ENCODE peak calls at places on chromosome 13, in nine cellular contexts. One of them, this sample, is unnamed.

GRCh38 chr13:38662362-38662761 is 24.5 kb upstream of the FREM2 start:
- DNase-seq in heart right ventricle: no peak
- DNase-seq in left ventricle myocardium inferior: no peak
- DNase-seq in GM23338: peak; percentile 17
- DNase-seq in tibial nerve: no peak
- DNase-seq in heart left ventricle: no peak
- DNase-seq in ovary: peak; percentile 19
- DNase-seq in CD8-positive, alpha-beta T cell: no peak
- DNase-seq in BE2C: no peak
- DNase-seq in this sample: peak; percentile 96

GRCh38 chr13:101289764-101290163 is 126.5 kb downstream of the NALCN start:
- DNase-seq in tibial nerve: no peak
- DNase-seq in left ventricle myocardium inferior: no peak
- DNase-seq in heart right ventricle: no peak
- DNase-seq in GM23338: peak; percentile 89
- DNase-seq in ovary: no peak
- DNase-seq in CD8-positive, alpha-beta T cell: no peak
- DNase-seq in heart left ventricle: no peak
- DNase-seq in BE2C: peak; percentile 70
- DNase-seq in this sample: peak; percentile 62

GRCh38 chr13:98476538-98476966 is 100.4 kb downstream of the STK24 start:
- DNase-seq in left ventricle myocardium inferior: peak; percentile 45
- DNase-seq in BE2C: no peak
- DNase-seq in CD8-positive, alpha-beta T cell: peak; percentile 78
- DNase-seq in heart left ventricle: peak; percentile 43
- DNase-seq in ovary: no peak
- DNase-seq in tibial nerve: no peak
- DNase-seq in heart right ventricle: no peak
- DNase-seq in GM23338: peak; percentile 45
- DNase-seq in this sample: peak; percentile 68

GRCh38 chr13:66553391-66553790 is 676.7 kb downstream of the PCDH9 start:
- DNase-seq in ovary: no peak
- DNase-seq in heart left ventricle: no peak
- DNase-seq in tibial nerve: no peak
- DNase-seq in BE2C: no peak
- DNase-seq in heart right ventricle: no peak
- DNase-seq in GM23338: no peak
- DNase-seq in CD8-positive, alpha-beta T cell: no peak
- DNase-seq in left ventricle myocardium inferior: no peak
- DNase-seq in this sample: no peak

GRCh38 chr13:22238269-22238668 is 567.4 kb downstream of the FGF9 start:
- DNase-seq in ovary: no peak
- DNase-seq in tibial nerve: no peak
- DNase-seq in left ventricle myocardium inferior: no peak
- DNase-seq in heart left ventricle: no peak
- DNase-seq in BE2C: no peak
- DNase-seq in heart right ventricle: no peak
- DNase-seq in GM23338: no peak
- DNase-seq in CD8-positive, alpha-beta T cell: no peak
- DNase-seq in this sample: no peak

GRCh38 chr13:39656325-39656677 is 839 bp downstream of the COG6 start:
- DNase-seq in tibial nerve: no peak
- DNase-seq in heart right ventricle: no peak
- DNase-seq in left ventricle myocardium inferior: no peak
- DNase-seq in BE2C: no peak
- DNase-seq in GM23338: peak; percentile 3
- DNase-seq in heart left ventricle: no peak
- DNase-seq in CD8-positive, alpha-beta T cell: no peak
- DNase-seq in ovary: no peak
- DNase-seq in this sample: no peak

GRCh38 chr13:99362362-99362761 is 55.2 kb upstream of the GPR183 start:
- DNase-seq in left ventricle myocardium inferior: no peak
- DNase-seq in BE2C: no peak
- DNase-seq in tibial nerve: no peak
- DNase-seq in ovary: no peak
- DNase-seq in GM23338: no peak
- DNase-seq in heart right ventricle: no peak
- DNase-seq in CD8-positive, alpha-beta T cell: no peak
- DNase-seq in heart left ventricle: no peak
- DNase-seq in this sample: no peak

GRCh38 chr13:99553033-99553432 is 51.8 kb downstream of the TM9SF2 start:
- DNase-seq in heart right ventricle: no peak
- DNase-seq in left ventricle myocardium inferior: no peak
- DNase-seq in ovary: no peak
- DNase-seq in CD8-positive, alpha-beta T cell: no peak
- DNase-seq in tibial nerve: no peak
- DNase-seq in heart left ventricle: no peak
- DNase-seq in BE2C: no peak
- DNase-seq in GM23338: no peak
- DNase-seq in this sample: no peak

GRCh38 chr13:33235078-33235477 is 50.5 kb downstream of the STARD13 start:
- DNase-seq in left ventricle myocardium inferior: no peak
- DNase-seq in ovary: no peak
- DNase-seq in CD8-positive, alpha-beta T cell: no peak
- DNase-seq in BE2C: no peak
- DNase-seq in heart right ventricle: no peak
- DNase-seq in GM23338: no peak
- DNase-seq in tibial nerve: peak; percentile 33
- DNase-seq in heart left ventricle: no peak
- DNase-seq in this sample: no peak

GRCh38 chr13:72469932-72470331 is 257.5 kb downstream of the MZT1 start:
- DNase-seq in BE2C: no peak
- DNase-seq in heart right ventricle: no peak
- DNase-seq in heart left ventricle: no peak
- DNase-seq in GM23338: peak; percentile 3
- DNase-seq in left ventricle myocardium inferior: no peak
- DNase-seq in CD8-positive, alpha-beta T cell: no peak
- DNase-seq in tibial nerve: no peak
- DNase-seq in ovary: no peak
- DNase-seq in this sample: no peak

GRCh38 chr13:51643882-51644281 is 59.6 kb downstream of the WDFY2 start:
- DNase-seq in CD8-positive, alpha-beta T cell: no peak
- DNase-seq in ovary: no peak
- DNase-seq in BE2C: no peak
- DNase-seq in GM23338: no peak
- DNase-seq in tibial nerve: no peak
- DNase-seq in left ventricle myocardium inferior: no peak
- DNase-seq in heart right ventricle: no peak
- DNase-seq in heart left ventricle: no peak
- DNase-seq in this sample: peak; percentile 88

GRCh38 chr13:97335488-97336134 is 98.4 kb upstream of the RAP2A start:
- DNase-seq in ovary: no peak
- DNase-seq in CD8-positive, alpha-beta T cell: no peak
- DNase-seq in GM23338: no peak
- DNase-seq in heart left ventricle: no peak
- DNase-seq in tibial nerve: no peak
- DNase-seq in left ventricle myocardium inferior: no peak
- DNase-seq in heart right ventricle: no peak
- DNase-seq in BE2C: no peak
- DNase-seq in this sample: no peak

GRCh38 chr13:94829801-94830200 is 117.5 kb upstream of the SOX21 start:
- DNase-seq in ovary: no peak
- DNase-seq in GM23338: no peak
- DNase-seq in left ventricle myocardium inferior: no peak
- DNase-seq in heart right ventricle: no peak
- DNase-seq in BE2C: no peak
- DNase-seq in heart left ventricle: no peak
- DNase-seq in CD8-positive, alpha-beta T cell: no peak
- DNase-seq in tibial nerve: no peak
- DNase-seq in this sample: no peak

GRCh38 chr13:99811067-99811715 is 160.4 kb downstream of the ZIC5 start:
- DNase-seq in left ventricle myocardium inferior: no peak
- DNase-seq in tibial nerve: no peak
- DNase-seq in CD8-positive, alpha-beta T cell: no peak
- DNase-seq in heart left ventricle: no peak
- DNase-seq in GM23338: no peak
- DNase-seq in BE2C: peak; percentile 49
- DNase-seq in heart right ventricle: no peak
- DNase-seq in ovary: no peak
- DNase-seq in this sample: no peak

GRCh38 chr13:100646030-100646673 is 28.4 kb downstream of the TMTC4 start:
- DNase-seq in heart right ventricle: no peak
- DNase-seq in GM23338: peak; percentile 76
- DNase-seq in left ventricle myocardium inferior: no peak
- DNase-seq in CD8-positive, alpha-beta T cell: no peak
- DNase-seq in tibial nerve: no peak
- DNase-seq in heart left ventricle: no peak
- DNase-seq in BE2C: peak; percentile 43
- DNase-seq in ovary: no peak
- DNase-seq in this sample: peak; percentile 54

GRCh38 chr13:27969073-27969865 is at the start of gene CDX2:
- DNase-seq in BE2C: no peak
- DNase-seq in heart left ventricle: no peak
- DNase-seq in ovary: no peak
- DNase-seq in tibial nerve: no peak
- DNase-seq in heart right ventricle: no peak
- DNase-seq in CD8-positive, alpha-beta T cell: no peak
- DNase-seq in GM23338: peak; percentile 87
- DNase-seq in left ventricle myocardium inferior: no peak
- DNase-seq in this sample: no peak

GRCh38 chr13:48437381-48437780 is 24.5 kb upstream of the LPAR6 start:
- DNase-seq in CD8-positive, alpha-beta T cell: no peak
- DNase-seq in GM23338: no peak
- DNase-seq in tibial nerve: peak; percentile 66
- DNase-seq in heart right ventricle: peak; percentile 83
- DNase-seq in ovary: peak; percentile 43
- DNase-seq in BE2C: peak; percentile 39
- DNase-seq in heart left ventricle: peak; percentile 82
- DNase-seq in left ventricle myocardium inferior: peak; percentile 76
- DNase-seq in this sample: peak; percentile 16

GRCh38 chr13:94550030-94550738 is 45.8 kb downstream of the TGDS start:
- DNase-seq in ovary: no peak
- DNase-seq in GM23338: peak; percentile 75
- DNase-seq in BE2C: no peak
- DNase-seq in left ventricle myocardium inferior: no peak
- DNase-seq in CD8-positive, alpha-beta T cell: no peak
- DNase-seq in heart right ventricle: no peak
- DNase-seq in tibial nerve: peak; percentile 33
- DNase-seq in heart left ventricle: no peak
- DNase-seq in this sample: no peak

GRCh38 chr13:45879666-45880065 is 28.1 kb upstream of the SIAH3 start:
- DNase-seq in tibial nerve: no peak
- DNase-seq in ovary: no peak
- DNase-seq in BE2C: no peak
- DNase-seq in heart right ventricle: peak; percentile 47
- DNase-seq in CD8-positive, alpha-beta T cell: no peak
- DNase-seq in left ventricle myocardium inferior: peak; percentile 65
- DNase-seq in heart left ventricle: peak; percentile 43
- DNase-seq in GM23338: peak; percentile 70
- DNase-seq in this sample: no peak
- TF ChIP-seq CTCF in tibial nerve: no peak
- TF ChIP-seq CTCF in ovary: no peak
- TF ChIP-seq CTCF in BE2C: peak; percentile 41
- TF ChIP-seq CTCF in heart right ventricle: peak; percentile 10
- TF ChIP-seq CTCF in CD8-positive, alpha-beta T cell: no peak
- TF ChIP-seq CTCF in left ventricle myocardium inferior: peak; percentile 67
- TF ChIP-seq CTCF in heart left ventricle: peak; percentile 52
- TF ChIP-seq CTCF in GM23338: peak; percentile 53
- TF ChIP-seq CTCF in this sample: peak; percentile 26

GRCh38 chr13:46684287-46685001 is 112.5 kb downstream of the ESD start:
- DNase-seq in ovary: no peak
- DNase-seq in tibial nerve: no peak
- DNase-seq in BE2C: no peak
- DNase-seq in heart right ventricle: no peak
- DNase-seq in left ventricle myocardium inferior: no peak
- DNase-seq in GM23338: peak; percentile 87
- DNase-seq in heart left ventricle: no peak
- DNase-seq in CD8-positive, alpha-beta T cell: no peak
- DNase-seq in this sample: no peak
- H3K4me3 ChIP-seq in ovary: no peak overlapping the region
- H3K4me3 ChIP-seq in tibial nerve: no peak overlapping the region
- H3K4me3 ChIP-seq in BE2C: no peak overlapping the region
- H3K4me3 ChIP-seq in heart right ventricle: no peak overlapping the region
- H3K4me3 ChIP-seq in left ventricle myocardium inferior: no peak overlapping the region
- H3K4me3 ChIP-seq in GM23338: no peak overlapping the region
- H3K4me3 ChIP-seq in heart left ventricle: no peak overlapping the region
- H3K4me3 ChIP-seq in CD8-positive, alpha-beta T cell: no peak overlapping the region
- H3K4me3 ChIP-seq in this sample: no peak overlapping the region

GRCh38 chr13:111119966-111120365 is 4.9 kb downstream of the ARHGEF7 start:
- DNase-seq in CD8-positive, alpha-beta T cell: no peak
- DNase-seq in heart left ventricle: no peak
- DNase-seq in GM23338: no peak
- DNase-seq in tibial nerve: no peak
- DNase-seq in left ventricle myocardium inferior: no peak
- DNase-seq in ovary: no peak
- DNase-seq in BE2C: no peak
- DNase-seq in heart right ventricle: no peak
- DNase-seq in this sample: no peak
- H3K27me3 ChIP-seq in CD8-positive, alpha-beta T cell: peaks cover 9% of the 10 kb centered on the region
- H3K27me3 ChIP-seq in heart left ventricle: no peaks in the 10 kb centered on the region
- H3K27me3 ChIP-seq in GM23338: peaks cover 24% of the 10 kb centered on the region
- H3K27me3 ChIP-seq in tibial nerve: no peaks in the 10 kb centered on the region
- H3K27me3 ChIP-seq in left ventricle myocardium inferior: peaks cover 4% of the 10 kb centered on the region
- H3K27me3 ChIP-seq in ovary: no peaks in the 10 kb centered on the region
- H3K27me3 ChIP-seq in BE2C: peaks cover 78% of the 10 kb centered on the region
- H3K27me3 ChIP-seq in heart right ventricle: no peaks in the 10 kb centered on the region
- H3K27me3 ChIP-seq in this sample: peaks cover 61% of the 10 kb centered on the region

GRCh38 chr13:30114586-30115256 is 192.6 kb downstream of the KATNAL1 start:
- DNase-seq in tibial nerve: peak; percentile 91
- DNase-seq in heart left ventricle: peak; percentile 88
- DNase-seq in CD8-positive, alpha-beta T cell: peak; percentile 91
- DNase-seq in left ventricle myocardium inferior: peak; percentile 89
- DNase-seq in heart right ventricle: peak; percentile 85
- DNase-seq in BE2C: peak; percentile 93
- DNase-seq in GM23338: peak; percentile 93
- DNase-seq in ovary: peak; percentile 80
- DNase-seq in this sample: peak; percentile 91

GRCh38 chr13:30113531-30113930 is 193.8 kb downstream of the KATNAL1 start:
- DNase-seq in GM23338: no peak
- DNase-seq in ovary: no peak
- DNase-seq in heart right ventricle: no peak
- DNase-seq in CD8-positive, alpha-beta T cell: no peak
- DNase-seq in heart left ventricle: no peak
- DNase-seq in tibial nerve: no peak
- DNase-seq in left ventricle myocardium inferior: no peak
- DNase-seq in BE2C: no peak
- DNase-seq in this sample: no peak

GRCh38 chr13:30113983-30114491 is 193.3 kb downstream of the KATNAL1 start:
- DNase-seq in tibial nerve: peak; percentile 28
- DNase-seq in BE2C: no peak
- DNase-seq in ovary: no peak
- DNase-seq in GM23338: peak; percentile 32
- DNase-seq in heart left ventricle: no peak
- DNase-seq in heart right ventricle: no peak
- DNase-seq in CD8-positive, alpha-beta T cell: no peak
- DNase-seq in left ventricle myocardium inferior: no peak
- DNase-seq in this sample: no peak

GRCh38 chr13:30116379-30116778 is 191.0 kb downstream of the KATNAL1 start:
- DNase-seq in heart right ventricle: no peak
- DNase-seq in heart left ventricle: no peak
- DNase-seq in ovary: no peak
- DNase-seq in tibial nerve: no peak
- DNase-seq in GM23338: no peak
- DNase-seq in BE2C: no peak
- DNase-seq in left ventricle myocardium inferior: no peak
- DNase-seq in CD8-positive, alpha-beta T cell: no peak
- DNase-seq in this sample: no peak

DNA sequence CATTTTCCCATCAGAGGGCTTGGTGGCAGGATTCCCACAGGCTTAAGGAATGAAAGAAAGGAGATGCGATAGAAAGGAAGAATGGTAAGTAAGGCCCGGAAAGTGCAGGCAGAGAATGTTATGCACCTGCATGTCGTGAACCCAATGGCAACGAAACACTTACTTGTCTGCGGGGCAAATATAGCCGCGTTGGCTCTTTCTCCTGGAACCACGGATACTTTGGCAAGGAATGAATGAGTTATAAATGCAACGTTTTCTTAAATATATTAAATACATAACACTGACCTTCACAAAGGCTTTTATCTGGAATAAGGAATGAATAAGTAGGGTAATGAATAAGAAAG is 192.1 kb downstream of the KATNAL1 start:
- DNase-seq in left ventricle myocardium inferior: no peak
- DNase-seq in tibial nerve: no peak
- DNase-seq in BE2C: no peak
- DNase-seq in CD8-positive, alpha-beta T cell: no peak
- DNase-seq in ovary: no peak
- DNase-seq in heart left ventricle: no peak
- DNase-seq in GM23338: no peak
- DNase-seq in heart right ventricle: no peak
- DNase-seq in this sample: no peak
- TF ChIP-seq CTCF in left ventricle myocardium inferior: peak; percentile 47
- TF ChIP-seq CTCF in tibial nerve: no peak
- TF ChIP-seq CTCF in BE2C: no peak
- TF ChIP-seq CTCF in CD8-positive, alpha-beta T cell: peak; percentile 61
- TF ChIP-seq CTCF in ovary: peak; percentile 4
- TF ChIP-seq CTCF in heart left ventricle: peak; percentile 33
- TF ChIP-seq CTCF in GM23338: no peak
- TF ChIP-seq CTCF in heart right ventricle: no peak
- TF ChIP-seq CTCF in this sample: no peak